ENCODE peak calls at places on chromosomes 7 and 10, in nine cellular contexts. T is brain microvascular endothelial cell, D is tibial artery, X is H54, W is NCI-H1105, Y is CD14-positive monocyte, F is T-helper 9 cell, B is HuH-7.5, C is NCI-H2081. P is an unnamed sample.

GRCh38 chr10:77297370-77297692 is 340.3 kb downstream of the KCNMA1 start:
- DNase-seq in T (no peak), X (no peak), F (no peak), D (no peak), B (no peak), C (no peak), W (no peak), Y (no peak), P (no peak)

GRCh38 chr10:103278424-103278823 is 1.5 kb downstream of the INA start:
- DNase-seq in Y (no peak), B (no peak), C (no peak), F (no peak), D (no peak), T (no peak), W (no peak), X (no peak), P (no peak)

GRCh38 chr7:158247758-158248487 is 339.7 kb downstream of the PTPRN2 start:
- DNase-seq in B (no peak), W (no peak), C (no peak), D (no peak), T (no peak), Y (no peak), F (no peak), X (no peak), P (no peak)

GRCh38 chr10:59864141-59864962 is 42.0 kb downstream of the CCDC6 start:
- DNase-seq in Y (no peak), B (no peak), D (no peak), T (no peak), W (no peak), C (no peak), F (no peak), X (no peak), P (no peak)

GRCh38 chr7:128410092-128410665 is 397 bp upstream of the IMPDH1 start:
- DNase-seq in W (peak), T (peak), Y (no peak), C (no peak), F (peak), D (peak), B (peak), X (peak), P (no peak)

GRCh38 chr10:78149193-78149592 is 115.5 kb downstream of the RPS24 start:
- DNase-seq in F (no peak), C (no peak), X (peak), B (no peak), T (no peak), Y (no peak), D (no peak), W (no peak), P (no peak)

GRCh38 chr7:2811476-2812118 is 32.5 kb downstream of the GNA12 start:
- DNase-seq in D (peak), B (peak), C (no peak), T (no peak), W (no peak), F (no peak), X (no peak), Y (no peak), P (no peak)

GRCh38 chr10:21406595-21407218 is 118.8 kb downstream of the SKIDA1 start:
- DNase-seq in B (no peak), D (no peak), F (no peak), X (no peak), W (no peak), Y (no peak), T (peak), C (no peak), P (no peak)

GRCh38 chr10:132599712-132600111 is 62.1 kb downstream of the INPP5A start:
- DNase-seq in Y (no peak), W (no peak), C (no peak), T (no peak), X (no peak), D (no peak), F (no peak), B (no peak), P (no peak)

GRCh38 chr7:156220078-156220605 is 407.9 kb upstream of the SHH start:
- DNase-seq in B (no peak), Y (no peak), W (no peak), X (no peak), C (no peak), D (no peak), F (no peak), T (no peak), P (no peak)

GRCh38 chr7:133409421-133409820 is 156.5 kb downstream of the EXOC4 start:
- DNase-seq in T (no peak), D (no peak), B (no peak), C (no peak), F (no peak), W (no peak), Y (no peak), X (no peak), P (no peak)

GRCh38 chr10:125699562-125700143 is 16.7 kb upstream of the TEX36 start:
- DNase-seq in D (no peak), Y (no peak), F (no peak), C (no peak), W (no peak), T (no peak), B (no peak), X (no peak), P (no peak)